ENCODE peak calls at places on chromosomes 1 and 21, in four cellular contexts. R, O, I and J are unnamed samples.

GRCh38 chr1:102699524-102699923 is 408.8 kb downstream of the COL11A1 start:
- DNase-seq in R (no peak), O (no peak), I (no peak), J (no peak)

GRCh38 chr1:154403300-154403943 is 1.7 kb upstream of the IL6R start:
- DNase-seq in R (peak; percentile 36), O (no peak), I (no peak), J (no peak)

GRCh38 chr1:61472876-61473275 is 252.1 kb downstream of the TM2D1 start:
- DNase-seq in R (no peak), O (no peak), I (no peak), J (no peak)

GRCh38 chr21:16708431-16708830 is 804.4 kb upstream of the CXADR start:
- DNase-seq in R (no peak), O (peak; percentile 10), I (no peak), J (no peak)

GRCh38 chr21:33075596-33076195 is 5.8 kb downstream of the OLIG1 start:
- DNase-seq in R (no peak), O (no peak), I (no peak), J (peak; percentile 6)

GRCh38 chr1:19872190-19872589 is 10.0 kb upstream of the OTUD3 start:
- DNase-seq in R (no peak), O (no peak), I (no peak), J (no peak)

GRCh38 chr1:16468558-16468957 is 28.0 kb downstream of the NECAP2 start:
- DNase-seq in R (no peak), O (no peak), I (peak; percentile 35), J (no peak)

GRCh38 chr1:915295-916172 is 8.2 kb upstream of the SAMD11 start:
- DNase-seq in R (no peak), O (no peak), I (no peak), J (peak; percentile 56)

GRCh38 chr21:44000360-44000759 is 11.7 kb upstream of the TRAPPC10 start:
- DNase-seq in R (no peak), O (no peak), I (no peak), J (peak; percentile 37)

GRCh38 chr1:58841455-58841854 is 57.6 kb upstream of the JUN start:
- DNase-seq in R (peak; percentile 11), O (no peak), I (no peak), J (peak; percentile 45)

GRCh38 chr21:41726970-41727783 is 39.7 kb downstream of the RIPK4 start:
- DNase-seq in R (no peak), O (peak; percentile 61), I (peak; percentile 40), J (peak; percentile 66)

DNA sequence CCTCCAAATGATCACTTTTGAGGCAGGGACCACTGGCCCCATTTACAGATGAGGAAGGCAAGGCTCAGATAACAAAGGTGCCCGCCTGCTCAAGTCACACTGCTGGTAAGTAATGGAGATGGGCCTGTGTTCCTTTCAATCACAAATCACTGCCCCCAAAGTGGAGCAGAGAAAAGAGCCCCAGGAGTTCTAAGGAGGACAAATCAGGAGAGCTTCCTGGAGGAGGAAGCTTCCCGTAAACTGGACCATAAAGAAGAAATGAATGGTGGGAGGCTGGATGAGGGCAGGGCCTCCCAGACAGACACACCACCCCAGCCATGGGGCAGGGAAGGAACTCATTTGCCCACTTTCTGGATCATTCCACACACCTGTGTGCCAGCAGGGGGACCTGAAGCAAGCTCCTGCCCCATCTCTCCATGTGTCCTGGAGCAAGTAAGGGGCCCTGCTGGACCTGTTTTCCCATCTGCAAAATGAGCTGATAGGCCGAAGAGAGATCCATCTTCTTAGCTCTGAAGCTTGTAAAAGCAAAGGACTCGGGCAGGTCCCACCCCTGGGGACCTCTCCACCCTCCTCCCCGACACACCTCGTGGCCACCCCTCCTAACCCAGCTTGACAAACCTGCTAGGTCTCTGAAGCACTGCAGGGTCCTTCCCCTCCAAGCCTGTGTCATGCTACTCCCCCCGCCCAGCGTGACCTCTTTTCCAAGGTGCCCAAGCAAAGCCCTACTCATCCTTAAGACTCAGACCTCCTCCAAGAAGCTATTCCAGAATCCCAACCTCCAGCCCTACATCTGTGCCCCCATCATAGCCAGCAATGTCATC is 5.5 kb downstream of the LAPTM5 start:
- DNase-seq in R (no peak), O (no peak), I (no peak), J (no peak)
- H3K36me3 ChIP-seq in R (peaks cover 9% of the 10 kb centered on the region), O (no peaks in the 10 kb centered on the region), I (no peaks in the 10 kb centered on the region), J (no peaks in the 10 kb centered on the region)

GRCh38 chr21:46649356-46649755 is 13.9 kb downstream of the PRMT2 start:
- DNase-seq in R (no peak), O (no peak), I (no peak), J (no peak)
- H3K36me3 ChIP-seq in R (peaks cover 92% of the 10 kb centered on the region), O (peaks cover 78% of the 10 kb centered on the region), I (no peaks in the 10 kb centered on the region), J (peaks cover 29% of the 10 kb centered on the region)

GRCh38 chr1:212873518-212873917 is 15.4 kb downstream of the FLVCR1 start:
- DNase-seq in R (no peak), O (no peak), I (no peak), J (no peak)
- H3K36me3 ChIP-seq in R (peaks cover 9% of the 10 kb centered on the region), O (peaks cover 24% of the 10 kb centered on the region), I (no peaks in the 10 kb centered on the region), J (peaks cover 25% of the 10 kb centered on the region)

DNA sequence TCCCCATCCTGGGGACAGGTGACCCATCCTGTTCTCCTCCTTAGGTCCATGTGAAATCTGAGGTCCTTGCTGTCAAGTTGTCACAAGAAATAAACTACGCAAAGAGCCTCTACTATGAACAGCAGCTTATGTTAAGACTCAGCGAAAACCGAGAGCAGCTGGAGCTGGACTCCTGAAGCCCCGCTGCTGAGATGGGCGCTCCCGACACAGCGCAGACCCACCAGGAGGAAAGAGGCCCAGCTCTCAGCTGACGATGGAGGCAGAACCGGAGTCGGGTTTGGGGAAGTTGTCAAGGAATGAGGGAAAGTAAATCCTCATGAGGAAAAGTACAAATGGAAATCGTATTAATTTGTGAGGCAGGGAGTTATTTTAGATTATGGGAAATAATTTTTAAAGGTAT is 109.2 kb downstream of the DHRS3 start:
- DNase-seq in R (no peak), O (no peak), I (no peak), J (no peak)
- H3K36me3 ChIP-seq in R (peaks cover 27% of the 10 kb centered on the region), O (peaks cover 11% of the 10 kb centered on the region), I (no peaks in the 10 kb centered on the region), J (no peaks in the 10 kb centered on the region)

GRCh38 chr1:39842726-39843305 is 40.5 kb downstream of the TRIT1 start:
- DNase-seq in R (no peak), O (no peak), I (no peak), J (no peak)
- H3K36me3 ChIP-seq in R (peaks cover 6% of the 10 kb centered on the region), O (peaks cover 37% of the 10 kb centered on the region), I (peaks cover 2% of the 10 kb centered on the region), J (peaks cover 29% of the 10 kb centered on the region)

GRCh38 chr1:9724706-9725476 is 73.4 kb downstream of the PIK3CD start:
- DNase-seq in R (peak; percentile 42), O (peak; percentile 21), I (no peak), J (peak; percentile 96)

GRCh38 chr1:9728451-9729295 is 77.1 kb downstream of the PIK3CD start:
- DNase-seq in R (no peak), O (no peak), I (no peak), J (peak; percentile 35)

GRCh38 chr1:9726905-9727595 is 75.5 kb downstream of the PIK3CD start:
- DNase-seq in R (no peak), O (no peak), I (no peak), J (peak; percentile 43)

GRCh38 chr1:9723926-9724325 is 72.4 kb downstream of the PIK3CD start:
- DNase-seq in R (no peak), O (no peak), I (no peak), J (peak; percentile 30)

GRCh38 chr1:9726406-9726805 is 74.9 kb downstream of the PIK3CD start:
- DNase-seq in R (no peak), O (no peak), I (no peak), J (no peak)
- H3K36me3 ChIP-seq in R (peaks cover 72% of the 10 kb centered on the region), O (peaks cover 49% of the 10 kb centered on the region), I (peaks cover 5% of the 10 kb centered on the region), J (peaks cover 13% of the 10 kb centered on the region)

GRCh38 chr1:54866801-54867716 is 19.9 kb downstream of the DHCR24 start:
- DNase-seq in R (no peak), O (no peak), I (no peak), J (no peak)

GRCh38 chr1:54867717-54868057 is 19.3 kb downstream of the DHCR24 start:
- DNase-seq in R (no peak), O (no peak), I (no peak), J (no peak)

GRCh38 chr1:54865238-54866073 is 21.5 kb downstream of the DHCR24 start:
- DNase-seq in R (no peak), O (no peak), I (no peak), J (no peak)

GRCh38 chr1:54863267-54863665 is 23.7 kb downstream of the DHCR24 start:
- DNase-seq in R (no peak), O (no peak), I (no peak), J (no peak)

DNA sequence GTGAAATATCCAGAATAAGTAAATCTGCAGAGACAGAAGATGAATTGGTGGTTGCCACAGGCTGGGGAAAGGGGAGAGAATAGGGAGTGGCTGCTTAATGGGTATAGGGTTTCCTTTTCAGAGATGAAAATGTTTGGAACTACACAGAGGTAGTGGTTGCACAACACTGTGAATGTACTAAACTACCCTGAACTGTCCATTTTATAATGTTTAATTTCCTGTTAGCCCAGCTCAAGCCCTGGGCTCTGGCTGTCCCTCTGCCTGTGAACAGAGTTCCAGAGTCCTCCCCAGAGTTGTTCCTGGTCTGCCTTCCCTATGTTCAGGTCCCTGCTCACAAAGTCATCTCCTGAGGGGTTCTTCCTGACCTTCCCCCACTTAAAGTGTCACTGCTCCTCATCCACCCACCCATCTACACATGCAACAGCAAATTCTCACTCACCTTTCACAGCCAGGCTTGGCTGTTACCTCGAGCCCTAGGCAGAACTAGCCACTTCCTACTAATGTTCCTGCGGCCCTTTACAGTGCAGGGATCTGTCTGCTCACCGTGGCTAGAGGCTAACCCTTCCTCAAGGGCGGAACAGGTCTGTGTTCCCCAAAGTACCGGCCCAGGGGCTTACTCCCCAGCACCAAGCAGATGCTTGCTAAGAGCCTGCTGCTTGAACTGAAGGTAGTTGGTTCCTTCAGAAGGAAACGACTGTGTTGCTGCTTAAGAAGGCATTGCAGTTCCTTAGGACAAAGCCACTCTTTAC is 22.4 kb downstream of the DHCR24 start:
- DNase-seq in R (no peak), O (no peak), I (no peak), J (no peak)
- H3K36me3 ChIP-seq in R (no peaks in the 10 kb centered on the region), O (peaks cover 67% of the 10 kb centered on the region), I (no peaks in the 10 kb centered on the region), J (peaks cover 57% of the 10 kb centered on the region)

GRCh38 chr1:21881250-21881649 is 55.9 kb downstream of the HSPG2 start:
- DNase-seq in R (no peak), O (no peak), I (no peak), J (no peak)
- H3K36me3 ChIP-seq in R (no peaks in the 10 kb centered on the region), O (peaks cover 65% of the 10 kb centered on the region), I (no peaks in the 10 kb centered on the region), J (peaks cover 23% of the 10 kb centered on the region)

GRCh38 chr1:162136760-162137537 is 67.5 kb downstream of the NOS1AP start:
- DNase-seq in R (no peak), O (peak; percentile 86), I (no peak), J (no peak)

GRCh38 chr1:162138599-162139397 is 69.3 kb downstream of the NOS1AP start:
- DNase-seq in R (no peak), O (no peak), I (no peak), J (no peak)

GRCh38 chr1:162138107-162138506 is 68.6 kb downstream of the NOS1AP start:
- DNase-seq in R (no peak), O (no peak), I (no peak), J (no peak)

GRCh38 chr1:162141273-162142023 is 72.0 kb downstream of the NOS1AP start:
- DNase-seq in R (no peak), O (peak; percentile 33), I (no peak), J (no peak)

DNA sequence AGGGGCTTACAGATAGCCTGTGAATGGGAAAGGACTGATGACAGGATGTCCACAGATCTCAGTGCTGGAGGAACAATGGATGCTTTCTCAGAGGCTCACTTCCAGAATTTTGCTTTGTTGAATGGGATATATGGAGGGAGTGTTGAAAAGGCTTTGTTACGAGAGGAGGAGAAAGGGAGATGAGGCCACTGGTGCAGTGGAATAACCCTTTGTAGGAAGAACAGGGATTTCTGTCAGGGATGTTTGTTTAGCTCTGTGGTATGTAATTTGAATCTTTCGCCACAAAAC is 69.9 kb downstream of the NOS1AP start:
- DNase-seq in R (no peak), O (no peak), I (no peak), J (no peak)
- H3K36me3 ChIP-seq in R (no peaks in the 10 kb centered on the region), O (no peaks in the 10 kb centered on the region), I (no peaks in the 10 kb centered on the region), J (no peaks in the 10 kb centered on the region)